ENCODE peak calls at places on chromosomes 11 and 22, in six cellular contexts. B, H, V, E, W and T are unnamed samples.

GRCh38 chr11:61332266-61332822 is 561 bp downstream of the DDB1 start:
- DNase-seq in W (no peak), B (no peak), V (no peak), H (no peak), E (no peak), T (no peak)

GRCh38 chr11:69949327-69949726 is 128.8 kb upstream of the ANO1 start:
- DNase-seq in B (no peak), W (no peak), V (peak; percentile 69), E (no peak), H (peak; percentile 91), T (no peak)

GRCh38 chr11:35917676-35918075 is 26.2 kb upstream of the LDLRAD3 start:
- DNase-seq in H (no peak), V (no peak), W (no peak), E (no peak), B (no peak), T (no peak)

GRCh38 chr22:26646158-26646557 is 11.2 kb upstream of the MIAT start:
- DNase-seq in V (no peak), W (no peak), B (no peak), H (no peak), E (no peak), T (no peak)

GRCh38 chr11:60251485-60252207 is 8.7 kb upstream of the MS4A4E start:
- DNase-seq in W (no peak), H (peak; percentile 31), E (no peak), V (no peak), B (no peak), T (no peak)

GRCh38 chr22:42994917-42995562 is 19.9 kb downstream of the PACSIN2 start:
- DNase-seq in B (no peak), W (no peak), V (peak; percentile 95), E (no peak), H (peak; percentile 98), T (no peak)

GRCh38 chr11:108732395-108732794 is 67.5 kb downstream of the DDX10 start:
- DNase-seq in E (no peak), B (no peak), W (peak; percentile 72), H (no peak), V (no peak), T (no peak)

GRCh38 chr11:126186708-126187481 is 24.6 kb downstream of the RPUSD4 start:
- DNase-seq in V (no peak), H (no peak), E (no peak), B (no peak), W (no peak), T (no peak)

GRCh38 chr11:65210361-65210731 is 28.6 kb downstream of the CAPN1 start:
- DNase-seq in B (no peak), H (no peak), W (no peak), V (no peak), E (no peak), T (no peak)

GRCh38 chr11:75760710-75761493 is 7.7 kb upstream of the DGAT2 start:
- DNase-seq in W (no peak), H (peak; percentile 88), B (no peak), V (peak; percentile 39), E (no peak), T (no peak)

GRCh38 chr11:21552910-21553309 is 640.0 kb upstream of the ANO5 start:
- DNase-seq in B (no peak), H (peak; percentile 27), W (peak; percentile 72), E (no peak), V (peak; percentile 63), T (no peak)

GRCh38 chr22:29704528-29705285 is 15.1 kb upstream of the CABP7 start:
- DNase-seq in W (no peak), H (no peak), E (no peak), B (no peak), V (no peak), T (no peak)